ENCODE peak calls at places on chromosomes 6 and 20, in ten cellular contexts. Y is cardiac fibroblast; I is BJ; G is NCI-H1092; O is IMR-90; N is AG09309; V is T-cell; M is fibroblast of pulmonary artery; C is activated T-helper 1 cell treated with anti-CD3 and anti-CD28 coated beads, Interleukin-12 subunit alpha, Interleukin-12 subunit beta, Interleukin-2, Interleukin-4 antibody, amounts not matched to agents 30 ng/mL and 10 ng/mL and 1 ng/mL, durations not matched to agents 14 hours and 24 hours and 36 hours; J is fibroblast of mammary gland. K is an unnamed sample.
A peak's percentile ranks its signal among the peaks of the same experiment; 100 is the strongest.

GRCh38 chr6:151616091-151616513 is 122.3 kb downstream of the CCDC170 start:
- DNase-seq in C (no peak), N (no peak), G (no peak), Y (no peak), O (no peak), V (no peak), M (no peak), I (no peak), J (no peak), K (peak; percentile 82)

GRCh38 chr20:24598346-24598745 is 128.9 kb downstream of the SYNDIG1 start:
- DNase-seq in C (no peak), N (no peak), V (no peak), I (no peak), G (no peak), M (no peak), O (no peak), J (no peak), Y (no peak), K (no peak)

GRCh38 chr6:53335224-53335994 is 13.3 kb downstream of the ELOVL5 start:
- DNase-seq in N (no peak), M (no peak), G (no peak), Y (no peak), J (no peak), I (no peak), V (peak; percentile 81), O (no peak), C (peak; percentile 74), K (no peak)

GRCh38 chr20:32742322-32743236 is 688 bp downstream of the COMMD7 start:
- DNase-seq in N (no peak), I (no peak), Y (no peak), V (no peak), M (no peak), C (no peak), J (no peak), O (no peak), G (no peak), K (no peak)

GRCh38 chr6:124984668-124985338 is 22.6 kb downstream of the RNF217 start:
- DNase-seq in O (peak; percentile 78), M (peak; percentile 56), Y (peak; percentile 48), N (no peak), G (no peak), J (no peak), C (no peak), I (no peak), V (no peak), K (peak; percentile 44)

GRCh38 chr20:48393721-48394120 is 434.1 kb downstream of the PREX1 start:
- DNase-seq in J (no peak), Y (no peak), V (no peak), I (no peak), M (no peak), C (no peak), N (no peak), O (no peak), G (no peak), K (no peak)

GRCh38 chr20:52996726-52997125 is 24.6 kb downstream of the TSHZ2 start:
- DNase-seq in G (no peak), M (no peak), I (no peak), N (no peak), V (no peak), J (no peak), C (no peak), O (no peak), Y (no peak), K (no peak)

GRCh38 chr6:15499125-15499524 is 163.7 kb downstream of the DTNBP1 start:
- DNase-seq in I (no peak), J (no peak), Y (no peak), G (no peak), N (no peak), M (no peak), V (no peak), O (no peak), C (no peak), K (no peak)

GRCh38 chr6:169215201-169215661 is 38.4 kb downstream of the THBS2 start:
- DNase-seq in V (no peak), N (no peak), I (no peak), Y (peak; percentile 36), G (no peak), M (peak; percentile 45), O (peak; percentile 35), C (no peak), J (peak; percentile 66), K (peak; percentile 50)

GRCh38 chr6:82205793-82206425 is 41.6 kb downstream of the IBTK start:
- DNase-seq in G (no peak), M (peak; percentile 48), J (peak; percentile 14), I (no peak), N (no peak), O (peak; percentile 15), C (no peak), V (no peak), Y (peak; percentile 62), K (peak; percentile 98)

GRCh38 chr6:129133770-129134192 is 250.8 kb downstream of the LAMA2 start:
- DNase-seq in C (no peak), M (peak; percentile 94), I (no peak), G (no peak), O (peak; percentile 39), J (peak; percentile 59), V (no peak), N (no peak), Y (peak; percentile 89), K (peak; percentile 57)

GRCh38 chr6:158536084-158536890 is 23.6 kb upstream of the TMEM181 start:
- DNase-seq in N (no peak), V (peak; percentile 48), M (peak; percentile 80), O (peak; percentile 65), I (no peak), Y (peak; percentile 77), J (peak; percentile 77), G (peak; percentile 72), C (peak; percentile 62), K (peak; percentile 77)

GRCh38 chr6:158654498-158654897 is 4.6 kb downstream of the SYTL3 start:
- DNase-seq in I (peak; percentile 71), C (no peak), M (peak; percentile 92), J (peak; percentile 89), N (no peak), V (no peak), O (peak; percentile 94), Y (peak; percentile 85), G (peak; percentile 45), K (peak; percentile 92)

GRCh38 chr6:111823831-111824607 is 49.2 kb downstream of the FYN start:
- DNase-seq in O (peak; percentile 86), V (no peak), M (peak; percentile 84), N (no peak), C (no peak), I (peak; percentile 38), G (no peak), J (peak; percentile 77), Y (peak; percentile 77), K (peak; percentile 84)

GRCh38 chr20:23147964-23148720 is 62.0 kb upstream of the CD93 start:
- DNase-seq in M (peak; percentile 71), J (peak; percentile 95), O (peak; percentile 90), I (peak; percentile 24), N (peak; percentile 54), V (no peak), G (no peak), C (peak; percentile 35), Y (peak; percentile 56), K (peak; percentile 66)

GRCh38 chr6:143536866-143537691 is 25.6 kb upstream of the FUCA2 start:
- DNase-seq in Y (peak; percentile 50), N (no peak), V (peak; percentile 49), C (peak; percentile 50), O (peak; percentile 63), G (no peak), J (peak; percentile 52), I (no peak), M (peak; percentile 49), K (peak; percentile 46)

GRCh38 chr20:21190866-21191265 is 65.0 kb downstream of the KIZ start:
- DNase-seq in M (no peak), Y (no peak), N (no peak), O (no peak), V (no peak), G (no peak), I (no peak), J (no peak), C (no peak), K (no peak)

GRCh38 chr6:140178550-140179334 is 804.3 kb upstream of the CITED2 start:
- DNase-seq in O (peak; percentile 81), N (peak; percentile 75), C (no peak), J (peak; percentile 94), G (no peak), I (peak; percentile 70), V (no peak), Y (peak; percentile 58), M (peak; percentile 61), K (peak; percentile 46)

GRCh38 chr6:1895721-1896120 is 286.0 kb downstream of the FOXC1 start:
- DNase-seq in G (no peak), O (peak; percentile 34), C (no peak), V (no peak), I (no peak), Y (peak; percentile 9), J (peak; percentile 20), N (no peak), M (no peak), K (no peak)

GRCh38 chr6:135812085-135812526 is 39.4 kb upstream of the PDE7B start:
- DNase-seq in O (peak; percentile 24), V (no peak), M (peak; percentile 40), C (no peak), Y (peak; percentile 69), J (peak; percentile 43), N (no peak), I (no peak), G (peak; percentile 12), K (peak; percentile 81)

GRCh38 chr20:942611-943010 is 26.5 kb upstream of the ANGPT4 start:
- DNase-seq in N (no peak), I (no peak), C (no peak), Y (no peak), G (no peak), J (no peak), M (no peak), O (no peak), V (no peak), K (no peak)

GRCh38 chr6:26232950-26233607 is 131.9 kb upstream of the BTN3A2 start:
- DNase-seq in I (no peak), G (no peak), J (no peak), N (no peak), O (peak; percentile 79), M (peak; percentile 81), Y (peak; percentile 80), V (no peak), C (peak; percentile 38), K (peak; percentile 64)

GRCh38 chr6:138264372-138264880 is 46.1 kb upstream of the PBOV1 start:
- DNase-seq in O (no peak), G (no peak), M (no peak), Y (no peak), V (no peak), C (no peak), N (no peak), J (no peak), I (no peak), K (no peak)

GRCh38 chr20:54324041-54324440 is 116.2 kb downstream of the PFDN4 start:
- DNase-seq in G (no peak), I (no peak), C (no peak), O (no peak), N (no peak), M (no peak), V (no peak), J (no peak), Y (no peak), K (no peak)

GRCh38 chr6:3341467-3341866 is 82.7 kb downstream of the PSMG4 start:
- DNase-seq in J (peak; percentile 98), G (no peak), M (peak; percentile 76), I (peak; percentile 32), C (no peak), N (peak; percentile 77), Y (peak; percentile 90), O (peak; percentile 83), V (no peak), K (peak; percentile 43)